ENCODE peak calls at places on chromosomes 12 and 14, in five cellular contexts. X is mammary epithelial cell; J is CD8-positive, alpha-beta T cell; L is heart left ventricle; G is mesothelial cell of epicardium. M is an unnamed sample.

GRCh38 chr14:21503376-21503775 is 7.8 kb downstream of the METTL3 start:
- DNase-seq in X (no peak), J (no peak), L (no peak), G (no peak), M (no peak)

GRCh38 chr14:104101651-104102281 is 16.3 kb downstream of the ASPG start:
- DNase-seq in X (no peak), J (no peak), L (peak; percentile 15), G (no peak), M (no peak)

GRCh38 chr12:66354291-66354690 is 52.0 kb downstream of the HELB start:
- DNase-seq in X (no peak), J (no peak), L (no peak), G (no peak), M (no peak)

GRCh38 chr12:29991924-29992323 is 208.2 kb upstream of the TMTC1 start:
- DNase-seq in X (no peak), J (no peak), L (no peak), G (no peak), M (no peak)

GRCh38 chr12:113880337-113880736 is 85.8 kb downstream of the RBM19 start:
- DNase-seq in X (no peak), J (no peak), L (no peak), G (no peak), M (no peak)

GRCh38 chr14:32311294-32312009 is 17.6 kb upstream of the AKAP6 start:
- DNase-seq in X (no peak), J (no peak), L (no peak), G (no peak), M (no peak)

GRCh38 chr12:67638694-67639093 is 9.9 kb upstream of the DYRK2 start:
- DNase-seq in X (no peak), J (no peak), L (no peak), G (no peak), M (no peak)

GRCh38 chr14:65348137-65348536 is 64.4 kb upstream of the FUT8 start:
- DNase-seq in X (no peak), J (no peak), L (peak; percentile 56), G (no peak), M (no peak)

GRCh38 chr12:61563640-61564039 is 696.6 kb upstream of the USP15 start:
- DNase-seq in X (no peak), J (no peak), L (no peak), G (no peak), M (no peak)

GRCh38 chr12:88399811-88400210 is 180.5 kb downstream of the KITLG start:
- DNase-seq in X (peak; percentile 58), J (no peak), L (no peak), G (no peak), M (no peak)

GRCh38 chr14:105419305-105420091 is at the start of gene MTA1:
- DNase-seq in X (no peak), J (no peak), L (no peak), G (no peak), M (no peak)

GRCh38 chr12:52867636-52868035 is 18.8 kb upstream of the KRT78 start:
- DNase-seq in X (peak; percentile 59), J (peak; percentile 66), L (peak; percentile 62), G (no peak), M (no peak)

GRCh38 chr14:62071029-62071428 is 308.8 kb downstream of the SNAPC1 start:
- DNase-seq in X (no peak), J (no peak), L (no peak), G (no peak), M (no peak)

GRCh38 chr12:57700317-57700716 is 6.4 kb downstream of the OS9 start:
- DNase-seq in X (no peak), J (no peak), L (no peak), G (no peak), M (no peak)

GRCh38 chr14:61475316-61475715 is 153.9 kb downstream of the PRKCH start:
- DNase-seq in X (peak; percentile 62), J (no peak), L (no peak), G (no peak), M (no peak)

GRCh38 chr14:35121026-35121886 is 534 bp downstream of the PPP2R3C start:
- DNase-seq in X (no peak), J (no peak), L (no peak), G (no peak), M (no peak)

GRCh38 chr14:89237923-89238529 is 179.0 kb downstream of the FOXN3 start:
- DNase-seq in X (peak; percentile 6), J (no peak), L (no peak), G (no peak), M (no peak)

GRCh38 chr14:52961060-52961639 is 10.3 kb upstream of the FERMT2 start:
- DNase-seq in X (peak; percentile 53), J (peak; percentile 62), L (peak; percentile 70), G (no peak), M (no peak)

GRCh38 chr14:23559010-23559920 is 3.2 kb downstream of the THTPA start:
- DNase-seq in X (no peak), J (peak; percentile 73), L (no peak), G (no peak), M (no peak)

GRCh38 chr14:100536721-100537700 is 50.2 kb downstream of the BEGAIN start:
- DNase-seq in X (no peak), J (no peak), L (peak; percentile 10), G (peak; percentile 8), M (peak; percentile 67)

GRCh38 chr12:130266751-130267150 is 70.9 kb upstream of the PIWIL1 start:
- DNase-seq in X (no peak), J (no peak), L (no peak), G (no peak), M (no peak)

GRCh38 chr14:105495101-105495989 is 4.3 kb downstream of the TEDC1 start:
- DNase-seq in X (no peak), J (peak; percentile 19), L (no peak), G (peak; percentile 6), M (peak; percentile 84)

GRCh38 chr14:22691171-22691570 is 47.0 kb upstream of the OR6J1 start:
- DNase-seq in X (no peak), J (no peak), L (no peak), G (no peak), M (no peak)

GRCh38 chr14:67729072-67729561 is 27.4 kb downstream of the RDH12 start:
- DNase-seq in X (no peak), J (no peak), L (no peak), G (no peak), M (no peak)

GRCh38 chr14:102827716-102828115 is 50.5 kb downstream of the TRAF3 start:
- DNase-seq in X (no peak), J (no peak), L (no peak), G (no peak), M (no peak)

GRCh38 chr12:31353730-31354708 is 28.1 kb upstream of the SINHCAF start:
- DNase-seq in X (no peak), J (no peak), L (no peak), G (no peak), M (no peak)

GRCh38 chr12:47753021-47754001 is 5.4 kb downstream of the RAPGEF3 start:
- DNase-seq in X (peak; percentile 61), J (no peak), L (peak; percentile 95), G (no peak), M (no peak)

GRCh38 chr12:94173660-94174265 is 25.4 kb downstream of the PLXNC1 start:
- DNase-seq in X (no peak), J (no peak), L (no peak), G (no peak), M (no peak)

GRCh38 chr12:119446459-119446858 is 111.9 kb downstream of the CCDC60 start:
- DNase-seq in X (no peak), J (no peak), L (no peak), G (no peak), M (no peak)

GRCh38 chr14:104111301-104112112 is 26.0 kb downstream of the ASPG start:
- DNase-seq in X (no peak), J (no peak), L (peak; percentile 26), G (peak; percentile 13), M (no peak)

GRCh38 chr12:2593045-2593444 is 201.7 kb upstream of the FKBP4 start:
- DNase-seq in X (no peak), J (no peak), L (no peak), G (no peak), M (no peak)

GRCh38 chr12:59088673-59089072 is 168.4 kb upstream of the LRIG3 start:
- DNase-seq in X (no peak), J (no peak), L (no peak), G (no peak), M (no peak)

GRCh38 chr12:10189653-10190052 is 10.8 kb downstream of the TMEM52B start:
- DNase-seq in X (no peak), J (no peak), L (no peak), G (no peak), M (no peak)

GRCh38 chr12:124321040-124321481 is 26.2 kb downstream of the RFLNA start:
- DNase-seq in X (peak; percentile 48), J (peak; percentile 43), L (peak; percentile 72), G (no peak), M (peak; percentile 93)

GRCh38 chr14:71148627-71149026 is 241.4 kb downstream of the PCNX1 start:
- DNase-seq in X (no peak), J (no peak), L (no peak), G (no peak), M (no peak)

GRCh38 chr14:104694991-104695659 is 5.7 kb downstream of the INF2 start:
- DNase-seq in X (peak; percentile 83), J (peak; percentile 66), L (peak; percentile 71), G (no peak), M (no peak)

GRCh38 chr14:25833341-25834121 is 764.3 kb downstream of the NOVA1 start:
- DNase-seq in X (no peak), J (no peak), L (peak; percentile 20), G (peak; percentile 31), M (no peak)

GRCh38 chr14:75088566-75089373 is 19.3 kb downstream of the ZC2HC1C start:
- DNase-seq in X (peak; percentile 52), J (peak; percentile 39), L (no peak), G (no peak), M (no peak)
- TF ChIP-seq CTCF in X (peak; percentile 77), J (peak; percentile 72), L (peak; percentile 70), G (peak; percentile 50), M (peak; percentile 87)

GRCh38 chr12:9149372-9149771 is 33.7 kb upstream of the A2M start:
- DNase-seq in X (no peak), J (no peak), L (no peak), G (no peak), M (no peak)
- TF ChIP-seq CTCF in X (peak; percentile 44), J (no peak), L (no peak), G (no peak), M (no peak)

DNA sequence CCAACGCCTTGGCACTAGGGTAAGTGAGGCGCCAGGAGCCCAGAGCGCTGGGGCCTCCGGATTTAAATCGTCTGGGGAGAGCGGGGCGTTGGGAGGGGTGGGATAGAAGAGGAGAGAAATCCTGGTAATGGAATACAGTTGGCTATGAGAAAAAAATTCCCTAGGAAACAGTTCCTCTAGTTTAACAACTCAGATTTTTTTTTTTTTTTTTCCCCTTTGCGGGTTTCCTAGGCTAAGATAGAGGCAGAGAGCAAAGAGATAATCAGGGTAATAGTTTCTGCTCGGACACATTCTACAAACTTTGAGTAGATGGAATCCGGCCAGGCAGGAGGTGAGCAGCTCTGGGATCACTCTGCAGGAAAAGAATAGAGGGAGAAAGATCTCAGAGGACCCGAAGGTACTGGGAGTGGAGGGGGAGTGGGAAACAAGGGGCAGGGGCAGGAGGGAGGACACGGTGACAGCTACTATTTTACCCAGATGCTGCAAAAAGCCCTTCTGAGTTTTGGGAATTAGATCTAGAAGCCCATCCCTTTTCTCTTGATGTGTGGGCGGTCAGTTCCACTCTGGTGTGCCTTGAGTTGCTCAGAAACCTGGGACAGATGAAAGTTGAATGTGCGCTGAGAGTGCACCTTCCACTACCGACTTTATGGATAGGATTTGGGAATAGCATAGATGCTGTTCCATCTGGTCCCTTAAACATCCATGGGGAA is 439 bp downstream of the GPRC5A start:
- DNase-seq in X (no peak), J (no peak), L (no peak), G (no peak), M (no peak)
- TF ChIP-seq CTCF in X (no peak), J (no peak), L (no peak), G (no peak), M (no peak)

GRCh38 chr12:60421741-60422140 is 825.9 kb downstream of the SLC16A7 start:
- DNase-seq in X (no peak), J (no peak), L (no peak), G (no peak), M (no peak)
- TF ChIP-seq CTCF in X (no peak), J (no peak), L (no peak), G (no peak), M (no peak)

M was measured in osteocyte.